ENCODE peak calls at places on chromosomes 16 and 17, in six cellular contexts. One of them, this sample, is unnamed.

GRCh38 chr17:3669548-3669947 is 936 bp downstream of the EMC6 start:
- DNase-seq in OCI-LY7: no peak
- DNase-seq in H9: no peak
- DNase-seq in IMR-90: no peak
- DNase-seq in fibroblast of lung: no peak
- DNase-seq in neuronal stem cell: no peak
- DNase-seq in this sample: no peak

GRCh38 chr16:2181952-2182351 is 14.5 kb downstream of the CASKIN1 start:
- DNase-seq in OCI-LY7: no peak
- DNase-seq in H9: no peak
- DNase-seq in IMR-90: no peak
- DNase-seq in fibroblast of lung: no peak
- DNase-seq in neuronal stem cell: no peak
- DNase-seq in this sample: no peak

GRCh38 chr17:44279586-44280344 is 11.8 kb upstream of the SLC4A1 start:
- DNase-seq in OCI-LY7: peak
- DNase-seq in H9: peak
- DNase-seq in IMR-90: peak
- DNase-seq in fibroblast of lung: peak
- DNase-seq in neuronal stem cell: no peak
- DNase-seq in this sample: no peak

GRCh38 chr16:79964104-79964503 is 363.6 kb upstream of the MAF start:
- DNase-seq in OCI-LY7: no peak
- DNase-seq in H9: no peak
- DNase-seq in IMR-90: no peak
- DNase-seq in fibroblast of lung: no peak
- DNase-seq in neuronal stem cell: no peak
- DNase-seq in this sample: no peak

GRCh38 chr17:2054740-2055493 is at the start of gene HIC1:
- DNase-seq in OCI-LY7: peak
- DNase-seq in H9: peak
- DNase-seq in IMR-90: peak
- DNase-seq in fibroblast of lung: peak
- DNase-seq in neuronal stem cell: peak
- DNase-seq in this sample: peak

GRCh38 chr16:59210955-59211541 is 476.9 kb upstream of the GOT2 start:
- DNase-seq in OCI-LY7: no peak
- DNase-seq in H9: peak
- DNase-seq in IMR-90: peak
- DNase-seq in fibroblast of lung: peak
- DNase-seq in neuronal stem cell: peak
- DNase-seq in this sample: peak

GRCh38 chr17:43709210-43709609 is 47.5 kb upstream of the MEOX1 start:
- DNase-seq in OCI-LY7: no peak
- DNase-seq in H9: no peak
- DNase-seq in IMR-90: no peak
- DNase-seq in fibroblast of lung: no peak
- DNase-seq in neuronal stem cell: no peak
- DNase-seq in this sample: no peak

GRCh38 chr16:72198021-72198420 is 26.1 kb upstream of the PMFBP1 start:
- DNase-seq in OCI-LY7: no peak
- DNase-seq in H9: no peak
- DNase-seq in IMR-90: peak
- DNase-seq in fibroblast of lung: peak
- DNase-seq in neuronal stem cell: no peak
- DNase-seq in this sample: no peak

GRCh38 chr16:55333690-55334089 is 9.7 kb downstream of the IRX6 start:
- DNase-seq in OCI-LY7: peak
- DNase-seq in H9: no peak
- DNase-seq in IMR-90: no peak
- DNase-seq in fibroblast of lung: no peak
- DNase-seq in neuronal stem cell: no peak
- DNase-seq in this sample: no peak

GRCh38 chr16:67447508-67448076 is 16.7 kb downstream of the HSD11B2 start:
- DNase-seq in OCI-LY7: peak
- DNase-seq in H9: peak
- DNase-seq in IMR-90: peak
- DNase-seq in fibroblast of lung: peak
- DNase-seq in neuronal stem cell: no peak
- DNase-seq in this sample: no peak

GRCh38 chr17:73710095-73710592 is 65.9 kb upstream of the SDK2 start:
- DNase-seq in OCI-LY7: peak
- DNase-seq in H9: peak
- DNase-seq in IMR-90: peak
- DNase-seq in fibroblast of lung: peak
- DNase-seq in neuronal stem cell: peak
- DNase-seq in this sample: peak

GRCh38 chr16:4415538-4416199 is 727 bp downstream of the CORO7 start:
- DNase-seq in OCI-LY7: peak
- DNase-seq in H9: peak
- DNase-seq in IMR-90: no peak
- DNase-seq in fibroblast of lung: no peak
- DNase-seq in neuronal stem cell: no peak
- DNase-seq in this sample: peak

GRCh38 chr16:89829630-89830437 is 1.6 kb downstream of the SPIRE2 start:
- DNase-seq in OCI-LY7: no peak
- DNase-seq in H9: no peak
- DNase-seq in IMR-90: no peak
- DNase-seq in fibroblast of lung: no peak
- DNase-seq in neuronal stem cell: no peak
- DNase-seq in this sample: no peak

GRCh38 chr16:89828870-89829629 is 775 bp downstream of the SPIRE2 start:
- DNase-seq in OCI-LY7: no peak
- DNase-seq in H9: no peak
- DNase-seq in IMR-90: no peak
- DNase-seq in fibroblast of lung: no peak
- DNase-seq in neuronal stem cell: no peak
- DNase-seq in this sample: no peak

GRCh38 chr16:89827383-89828198 is 684 bp upstream of the SPIRE2 start:
- DNase-seq in OCI-LY7: no peak
- DNase-seq in H9: peak
- DNase-seq in IMR-90: peak
- DNase-seq in fibroblast of lung: peak
- DNase-seq in neuronal stem cell: peak
- DNase-seq in this sample: peak

GRCh38 chr16:89826531-89827382 is 1.5 kb upstream of the SPIRE2 start:
- DNase-seq in OCI-LY7: no peak
- DNase-seq in H9: no peak
- DNase-seq in IMR-90: no peak
- DNase-seq in fibroblast of lung: no peak
- DNase-seq in neuronal stem cell: no peak
- DNase-seq in this sample: no peak

DNA sequence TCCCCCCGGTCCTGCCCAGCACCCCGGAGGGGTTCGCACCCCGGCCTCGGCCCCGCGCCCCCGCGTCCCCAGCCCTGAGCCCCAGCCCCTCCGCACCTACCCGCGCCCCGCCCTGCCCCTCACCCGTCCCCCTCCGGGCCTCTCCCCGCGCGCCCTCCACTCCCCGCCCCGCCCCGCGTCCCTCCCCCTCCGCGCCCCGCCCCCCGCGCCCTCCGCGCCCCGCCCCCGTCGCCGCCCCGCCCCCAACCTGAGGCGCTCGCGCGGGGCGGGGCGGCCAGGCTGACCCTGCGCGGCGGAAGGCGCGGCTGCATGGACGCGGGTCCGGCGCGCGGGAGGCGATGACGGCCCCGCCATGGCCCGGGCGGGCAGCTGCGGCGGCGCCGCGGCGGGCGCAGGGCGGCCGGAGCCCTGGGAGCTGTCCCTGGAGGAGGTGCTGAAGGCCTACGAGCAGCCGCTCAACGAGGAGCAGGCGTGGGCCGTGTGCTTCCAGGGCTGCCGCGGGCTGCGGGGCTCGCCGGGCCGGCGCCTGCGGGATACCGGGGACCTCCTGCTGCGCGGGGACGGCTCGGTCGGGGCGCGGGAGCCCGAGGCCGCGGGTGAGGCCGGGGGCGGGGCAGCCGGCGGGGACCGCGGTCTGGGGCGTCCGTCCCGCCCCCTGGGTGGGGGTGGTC is at the start of gene SPIRE2:
- DNase-seq in OCI-LY7: peak
- DNase-seq in H9: peak
- DNase-seq in IMR-90: peak
- DNase-seq in fibroblast of lung: peak
- DNase-seq in neuronal stem cell: peak
- DNase-seq in this sample: peak
- H2AFZ ChIP-seq in OCI-LY7: no peak
- H2AFZ ChIP-seq in H9: no peak
- H2AFZ ChIP-seq in IMR-90: peak
- H2AFZ ChIP-seq in fibroblast of lung: peak
- H2AFZ ChIP-seq in neuronal stem cell: peak
- H2AFZ ChIP-seq in this sample: peak

GRCh38 chr16:84467709-84468108 is 36.8 kb downstream of the MEAK7 start:
- DNase-seq in OCI-LY7: no peak
- DNase-seq in H9: no peak
- DNase-seq in IMR-90: no peak
- DNase-seq in fibroblast of lung: no peak
- DNase-seq in neuronal stem cell: no peak
- DNase-seq in this sample: no peak

GRCh38 chr16:84471966-84472365 is 32.5 kb downstream of the MEAK7 start:
- DNase-seq in OCI-LY7: no peak
- DNase-seq in H9: peak
- DNase-seq in IMR-90: no peak
- DNase-seq in fibroblast of lung: no peak
- DNase-seq in neuronal stem cell: no peak
- DNase-seq in this sample: no peak

GRCh38 chr16:84467256-84467655 is 37.2 kb downstream of the MEAK7 start:
- DNase-seq in OCI-LY7: no peak
- DNase-seq in H9: no peak
- DNase-seq in IMR-90: no peak
- DNase-seq in fibroblast of lung: no peak
- DNase-seq in neuronal stem cell: no peak
- DNase-seq in this sample: no peak

GRCh38 chr16:84475643-84476240 is 28.7 kb downstream of the MEAK7 start:
- DNase-seq in OCI-LY7: no peak
- DNase-seq in H9: no peak
- DNase-seq in IMR-90: peak
- DNase-seq in fibroblast of lung: no peak
- DNase-seq in neuronal stem cell: no peak
- DNase-seq in this sample: no peak

GRCh38 chr16:84471316-84471715 is 33.1 kb downstream of the MEAK7 start:
- DNase-seq in OCI-LY7: no peak
- DNase-seq in H9: peak
- DNase-seq in IMR-90: no peak
- DNase-seq in fibroblast of lung: no peak
- DNase-seq in neuronal stem cell: no peak
- DNase-seq in this sample: no peak
- H2AFZ ChIP-seq in OCI-LY7: no peak
- H2AFZ ChIP-seq in H9: no peak
- H2AFZ ChIP-seq in IMR-90: no peak
- H2AFZ ChIP-seq in fibroblast of lung: no peak
- H2AFZ ChIP-seq in neuronal stem cell: no peak
- H2AFZ ChIP-seq in this sample: no peak

DNA sequence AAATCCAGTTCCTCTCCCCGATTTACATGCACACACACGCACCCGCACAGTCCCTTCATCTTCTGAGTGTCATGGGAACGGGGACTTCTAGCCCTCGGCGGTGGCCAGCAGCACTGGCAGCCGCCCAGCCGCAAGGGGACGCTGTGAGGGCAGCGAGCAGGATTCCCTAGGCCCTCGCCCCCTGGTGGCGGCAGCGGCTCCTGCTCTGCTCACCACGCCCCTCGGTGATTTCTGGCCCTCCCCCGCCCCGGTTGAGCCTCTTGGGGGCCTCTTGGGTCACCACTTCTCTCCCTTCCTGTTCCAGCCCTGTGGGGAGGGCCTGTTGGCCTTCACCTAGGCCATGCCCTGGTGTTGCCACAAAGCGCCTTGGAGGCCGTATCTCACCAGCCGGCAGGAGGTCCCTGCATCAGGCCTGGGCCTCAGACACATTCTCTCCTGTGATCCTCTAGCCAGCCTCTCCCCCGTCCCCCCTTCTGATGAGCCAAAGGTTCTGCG is 75.2 kb upstream of the KSR1 start:
- DNase-seq in OCI-LY7: peak
- DNase-seq in H9: peak
- DNase-seq in IMR-90: peak
- DNase-seq in fibroblast of lung: peak
- DNase-seq in neuronal stem cell: peak
- DNase-seq in this sample: peak
- H2AFZ ChIP-seq in OCI-LY7: no peak
- H2AFZ ChIP-seq in H9: no peak
- H2AFZ ChIP-seq in IMR-90: peak
- H2AFZ ChIP-seq in fibroblast of lung: no peak
- H2AFZ ChIP-seq in neuronal stem cell: peak
- H2AFZ ChIP-seq in this sample: no peak

DNA sequence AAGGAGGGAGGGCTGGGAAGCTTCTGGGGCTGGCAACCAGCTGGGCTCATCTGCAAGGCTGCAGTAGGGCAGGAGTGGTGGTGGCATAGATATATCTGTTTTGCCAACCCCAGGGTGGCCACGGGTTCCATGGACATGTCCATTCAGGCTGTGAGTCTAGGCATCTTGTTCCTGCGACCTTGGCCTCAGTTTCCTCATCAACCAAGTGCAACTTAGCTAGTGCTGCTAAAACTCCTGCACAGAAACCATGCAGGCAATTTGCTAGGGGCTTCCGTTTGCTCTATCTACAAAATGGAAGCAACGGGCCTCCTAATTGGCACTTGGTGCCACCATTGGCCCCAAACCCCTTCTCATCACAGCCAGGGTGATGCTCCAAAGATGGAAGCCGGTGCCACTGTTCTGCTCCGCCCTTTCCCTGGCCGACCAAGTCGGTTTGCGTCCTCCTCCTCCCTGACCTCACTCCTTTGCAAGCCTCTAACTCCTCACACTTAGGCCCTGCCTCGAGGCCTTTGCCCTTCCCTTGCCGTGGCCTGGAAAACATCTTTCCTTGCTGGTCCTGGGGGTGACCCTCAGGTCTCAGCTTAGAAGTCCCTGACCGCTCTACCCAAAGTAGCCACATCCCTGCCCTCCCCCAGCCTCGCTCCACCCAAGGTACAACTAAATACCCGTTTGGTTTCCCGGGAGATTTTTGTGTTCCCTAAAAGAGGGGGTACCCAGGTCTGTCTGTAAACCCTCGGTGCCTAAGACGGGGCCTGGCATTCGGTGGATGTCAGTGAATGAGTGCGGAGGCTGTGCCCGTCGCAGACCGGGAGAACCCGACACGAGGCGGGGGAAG is 1.2 kb downstream of the SREBF1 start:
- DNase-seq in OCI-LY7: peak
- DNase-seq in H9: no peak
- DNase-seq in IMR-90: no peak
- DNase-seq in fibroblast of lung: no peak
- DNase-seq in neuronal stem cell: no peak
- DNase-seq in this sample: no peak
- H2AFZ ChIP-seq in OCI-LY7: no peak
- H2AFZ ChIP-seq in H9: no peak
- H2AFZ ChIP-seq in IMR-90: peak
- H2AFZ ChIP-seq in fibroblast of lung: no peak
- H2AFZ ChIP-seq in neuronal stem cell: peak
- H2AFZ ChIP-seq in this sample: no peak

This sample was measured in neural progenitor cell.